ENCODE peak calls at places on chromosome 11, in eight cellular contexts. N is GDM1; X is germinal center; W is T follicular helper cell; E is adrenal gland; F is activated CD8-positive, alpha-beta memory T cell treated with anti-CD3 and anti-CD28 coated beads, Interleukin-2, amount 50 U/mL, for 48 hours; L is stimulated activated CD8-positive, alpha-beta memory T cell treated with anti-CD3 and anti-CD28 coated beads, Interleukin-12 subunit alpha, Interleukin-12 subunit beta, amount 100 ng/mL, for 1 hour; P is dorsolateral prefrontal cortex. V is an unnamed sample.

GRCh38 chr11:71324788-71325417 is 72.5 kb upstream of the SHANK2 start:
- DNase-seq in W (no peak), X (no peak), P (no peak), N (no peak), E (no peak), F (no peak), L (no peak), V (peak)

GRCh38 chr11:133753150-133753549 is 92.2 kb downstream of the SPATA19 start:
- DNase-seq in X (no peak), E (no peak), L (no peak), P (no peak), F (no peak), W (no peak), N (no peak), V (no peak)

GRCh38 chr11:45473491-45473890 is 187.3 kb upstream of the SYT13 start:
- DNase-seq in X (no peak), L (no peak), W (no peak), N (no peak), P (no peak), E (no peak), F (no peak), V (no peak)

GRCh38 chr11:44926036-44926435 is 24.6 kb downstream of the TP53I11 start:
- DNase-seq in P (no peak), N (no peak), E (no peak), W (no peak), L (no peak), F (no peak), X (no peak), V (no peak)

GRCh38 chr11:31940396-31941037 is 129.4 kb upstream of the PAX6 start:
- DNase-seq in E (peak), W (no peak), P (no peak), F (no peak), X (no peak), N (no peak), L (no peak), V (no peak)

GRCh38 chr11:86523738-86524602 is 148.4 kb downstream of the ME3 start:
- DNase-seq in P (no peak), E (peak), W (no peak), F (no peak), N (no peak), L (no peak), X (no peak), V (no peak)

GRCh38 chr11:93591247-93591898 is 48.2 kb upstream of the SMCO4 start:
- DNase-seq in X (no peak), N (no peak), P (no peak), F (no peak), L (no peak), E (no peak), W (no peak), V (no peak)

GRCh38 chr11:5242933-5243844 is 6.5 kb downstream of the HBG1 start:
- DNase-seq in L (no peak), X (no peak), W (no peak), P (no peak), E (no peak), N (no peak), F (no peak), V (no peak)

GRCh38 chr11:23903044-23903704 is 593.7 kb upstream of the LUZP2 start:
- DNase-seq in E (no peak), W (no peak), P (no peak), N (no peak), L (no peak), F (no peak), X (no peak), V (no peak)

GRCh38 chr11:66328036-66328306 is 8.3 kb downstream of the RIN1 start:
- DNase-seq in W (no peak), L (no peak), X (no peak), P (no peak), E (no peak), F (no peak), N (no peak), V (no peak)

GRCh38 chr11:65793144-65793581 is 6.3 kb downstream of the OVOL1 start:
- DNase-seq in W (no peak), L (no peak), E (no peak), P (no peak), N (no peak), X (no peak), F (no peak), V (peak)

GRCh38 chr11:57387284-57388030 is 3.0 kb downstream of the PRG2 start:
- DNase-seq in X (no peak), E (no peak), W (no peak), P (no peak), F (no peak), N (no peak), L (no peak), V (no peak)

GRCh38 chr11:94728541-94728940 is 39.6 kb upstream of the AMOTL1 start:
- DNase-seq in N (no peak), P (no peak), X (no peak), E (no peak), F (no peak), L (no peak), W (no peak), V (no peak)

GRCh38 chr11:67355794-67356550 is 2.6 kb upstream of the POLD4 start:
- DNase-seq in P (no peak), L (no peak), F (no peak), W (no peak), X (peak), E (no peak), N (no peak), V (no peak)

GRCh38 chr11:103696130-103696529 is 340.3 kb upstream of the DDI1 start:
- DNase-seq in X (no peak), W (no peak), L (no peak), F (no peak), E (no peak), P (no peak), N (no peak), V (no peak)

GRCh38 chr11:119417726-119418540 is 5.0 kb downstream of the THY1 start:
- DNase-seq in N (no peak), L (no peak), X (no peak), F (no peak), E (no peak), W (no peak), P (no peak), V (no peak)

GRCh38 chr11:69014084-69014935 is 1.3 kb upstream of the MRGPRF start:
- DNase-seq in F (no peak), P (no peak), E (peak), N (no peak), L (no peak), W (no peak), X (no peak), V (no peak)

GRCh38 chr11:120819437-120819836 is 204.5 kb upstream of the TBCEL start:
- DNase-seq in W (no peak), P (no peak), E (no peak), X (no peak), F (no peak), L (no peak), N (no peak), V (no peak)

GRCh38 chr11:113629562-113629961 is 76.5 kb downstream of the TMPRSS5 start:
- DNase-seq in W (no peak), P (no peak), X (no peak), F (no peak), E (no peak), L (no peak), N (no peak), V (no peak)

GRCh38 chr11:75560644-75561043 is 1.4 kb upstream of the SERPINH1 start:
- DNase-seq in L (no peak), X (no peak), F (no peak), N (no peak), W (no peak), E (no peak), P (no peak), V (no peak)

GRCh38 chr11:9855579-9856260 is 191.8 kb downstream of the SWAP70 start:
- DNase-seq in P (no peak), F (no peak), W (no peak), X (peak), E (no peak), L (no peak), N (no peak), V (no peak)

GRCh38 chr11:75394086-75394840 is 5.1 kb upstream of the RPS3 start:
- DNase-seq in X (no peak), P (no peak), W (no peak), L (no peak), E (no peak), N (no peak), F (no peak), V (no peak)

GRCh38 chr11:111976119-111976518 is 39.0 kb downstream of the DIXDC1 start:
- DNase-seq in E (no peak), N (no peak), P (no peak), X (no peak), L (no peak), F (no peak), W (no peak), V (no peak)